ENCODE peak calls at places on chromosomes 16 and 17, in seven cellular contexts. N is activated naive CD8-positive, alpha-beta T cell treated with anti-CD3 and anti-CD28 coated beads, Interleukin-2, amount 50 U/mL, for 24 hours; I is gastrocnemius medialis; E is M059J; S is cardiac septum; A is Panc1; X is A549. P is an unnamed sample.

GRCh38 chr16:85564277-85565051 is 48.7 kb upstream of the GSE1 start:
- DNase-seq in A (no peak), N (peak; percentile 75), E (no peak), I (peak; percentile 67), S (no peak), X (peak; percentile 38), P (no peak)

GRCh38 chr16:648071-648785 is 937 bp upstream of the WDR90 start:
- DNase-seq in I (no peak), E (no peak), N (peak; percentile 75), A (no peak), S (no peak), X (peak; percentile 54), P (peak; percentile 80)

GRCh38 chr17:81996757-81997441 is 19.5 kb downstream of the ASPSCR1 start:
- DNase-seq in E (no peak), N (no peak), X (no peak), S (no peak), I (no peak), A (no peak), P (no peak)

GRCh38 chr17:75010683-75011406 is 1.6 kb upstream of the MRPL58 start:
- DNase-seq in N (no peak), X (peak; percentile 64), I (no peak), S (no peak), A (no peak), E (peak; percentile 89), P (no peak)

GRCh38 chr17:64040201-64040600 is 19.8 kb upstream of the ICAM2 start:
- DNase-seq in A (no peak), E (no peak), S (no peak), I (no peak), N (no peak), X (no peak), P (no peak)

GRCh38 chr17:81438024-81438664 is 42.9 kb downstream of the BAHCC1 start:
- DNase-seq in S (no peak), X (no peak), A (no peak), E (no peak), I (no peak), N (no peak), P (no peak)

GRCh38 chr16:16036359-16036792 is 87.0 kb downstream of the ABCC1 start:
- DNase-seq in X (no peak), S (no peak), N (no peak), E (no peak), A (no peak), I (no peak), P (no peak)

GRCh38 chr17:18257268-18257681 is 1.3 kb downstream of the FLII start:
- DNase-seq in X (no peak), E (peak; percentile 60), S (no peak), N (peak; percentile 34), I (no peak), A (no peak), P (no peak)

GRCh38 chr16:15708096-15708495 is 58.1 kb downstream of the NDE1 start:
- DNase-seq in S (no peak), N (no peak), X (no peak), I (no peak), A (no peak), E (no peak), P (no peak)

GRCh38 chr17:45050680-45051059 is 762 bp downstream of the DCAKD start:
- DNase-seq in I (no peak), E (peak; percentile 47), N (peak; percentile 61), S (no peak), X (peak; percentile 37), A (no peak), P (peak; percentile 18)

GRCh38 chr17:69441179-69441578 is 26.7 kb downstream of the MAP2K6 start:
- DNase-seq in A (no peak), S (no peak), I (no peak), N (no peak), X (no peak), E (no peak), P (no peak)

GRCh38 chr17:40371261-40371929 is 6.9 kb upstream of the GJD3 start:
- DNase-seq in N (no peak), S (no peak), A (no peak), I (no peak), E (no peak), X (peak; percentile 70), P (no peak)

GRCh38 chr17:4735825-4736651 is 3.6 kb upstream of the ZMYND15 start:
- DNase-seq in E (no peak), N (no peak), I (no peak), S (no peak), X (no peak), A (no peak), P (no peak)

GRCh38 chr17:21394265-21394664 is 18.1 kb downstream of the KCNJ12 start:
- DNase-seq in X (peak; percentile 73), A (peak; percentile 55), I (no peak), S (no peak), E (peak; percentile 20), N (no peak), P (peak; percentile 5)

GRCh38 chr17:66508896-66509843 is 206.8 kb downstream of the PRKCA start:
- DNase-seq in X (peak; percentile 97), I (no peak), E (peak; percentile 96), S (no peak), A (peak; percentile 60), N (peak; percentile 50), P (peak; percentile 93)

GRCh38 chr16:88769617-88770458 is 15.2 kb downstream of the PIEZO1 start:
- DNase-seq in A (no peak), N (peak; percentile 42), I (no peak), S (no peak), E (no peak), X (peak; percentile 54), P (peak; percentile 4)

GRCh38 chr17:76524598-76525512 is 12.7 kb downstream of the CYGB start:
- DNase-seq in I (no peak), X (peak; percentile 61), N (no peak), E (peak; percentile 27), A (no peak), S (peak; percentile 77), P (no peak)

GRCh38 chr17:16258916-16259315 is 41.9 kb downstream of the PIGL start:
- DNase-seq in I (peak; percentile 18), X (no peak), A (no peak), S (no peak), E (no peak), N (no peak), P (no peak)

GRCh38 chr17:18026408-18026776 is 12.6 kb downstream of the ATPAF2 start:
- DNase-seq in E (peak; percentile 97), S (no peak), X (no peak), A (no peak), I (peak; percentile 24), N (peak; percentile 14), P (no peak)

GRCh38 chr16:17070882-17071592 is 399.7 kb downstream of the XYLT1 start:
- DNase-seq in X (peak; percentile 6), I (no peak), N (peak; percentile 84), E (peak; percentile 13), S (no peak), A (no peak), P (no peak)

GRCh38 chr17:10059684-10060211 is 138.7 kb downstream of the GAS7 start:
- DNase-seq in S (peak; percentile 74), I (no peak), A (no peak), N (no peak), X (no peak), E (peak; percentile 18), P (no peak)

GRCh38 chr17:5780476-5780875 is 196.2 kb upstream of the NLRP1 start:
- DNase-seq in A (no peak), E (peak; percentile 72), X (no peak), N (no peak), S (no peak), I (no peak), P (no peak)

GRCh38 chr16:88424536-88425230 is 28.4 kb upstream of the ZFPM1 start:
- DNase-seq in S (no peak), N (no peak), X (no peak), E (peak; percentile 19), A (no peak), I (no peak), P (no peak)

GRCh38 chr17:8831234-8831849 is 32.2 kb upstream of the MFSD6L start:
- DNase-seq in A (no peak), X (no peak), S (no peak), N (no peak), I (no peak), E (no peak), P (no peak)

GRCh38 chr17:3033741-3034577 is 29.4 kb downstream of the OR1D5 start:
- DNase-seq in N (no peak), E (no peak), S (no peak), X (no peak), A (no peak), I (no peak), P (no peak)

GRCh38 chr16:57886427-57886826 is 84.1 kb upstream of the KIFC3 start:
- DNase-seq in A (no peak), E (no peak), I (no peak), X (no peak), S (no peak), N (no peak), P (no peak)

GRCh38 chr16:533391-534088 is 6.0 kb downstream of the CAPN15 start:
- DNase-seq in E (no peak), N (no peak), S (no peak), I (no peak), X (no peak), A (no peak), P (peak; percentile 30)

GRCh38 chr16:84461029-84461415 is 43.4 kb downstream of the MEAK7 start:
- DNase-seq in X (no peak), E (no peak), S (peak; percentile 9), A (no peak), N (no peak), I (no peak), P (no peak)

GRCh38 chr16:66459878-66460277 is 32.8 kb downstream of the BEAN1 start:
- DNase-seq in E (no peak), S (peak; percentile 38), A (no peak), I (no peak), N (no peak), X (no peak), P (no peak)

GRCh38 chr16:82033006-82033405 is 2.0 kb upstream of the HSD17B2 start:
- DNase-seq in S (no peak), X (no peak), I (no peak), N (no peak), E (no peak), A (no peak), P (no peak)

GRCh38 chr17:73281926-73282325 is 20.2 kb upstream of the CPSF4L start:
- DNase-seq in A (no peak), E (no peak), X (no peak), S (no peak), N (no peak), I (no peak), P (no peak)

GRCh38 chr17:4394208-4395110 is 28.0 kb upstream of the UBE2G1 start:
- DNase-seq in S (no peak), A (no peak), E (peak; percentile 78), X (no peak), I (no peak), N (no peak), P (no peak)

GRCh38 chr16:24834459-24835335 is 11.1 kb upstream of the SLC5A11 start:
- DNase-seq in S (no peak), A (no peak), E (peak; percentile 65), X (peak; percentile 76), I (no peak), N (no peak), P (peak; percentile 47)

GRCh38 chr16:4471869-4472268 is 2.6 kb downstream of the NMRAL1 start:
- DNase-seq in A (no peak), I (no peak), X (no peak), N (no peak), E (no peak), S (no peak), P (no peak)

GRCh38 chr16:55737318-55737717 is 81.5 kb downstream of the SLC6A2 start:
- DNase-seq in E (no peak), N (no peak), A (no peak), S (no peak), I (no peak), X (no peak), P (no peak)

GRCh38 chr16:4944333-4945281 is 7.7 kb upstream of the PPL start:
- DNase-seq in A (peak; percentile 84), N (peak; percentile 17), I (peak; percentile 67), X (peak; percentile 94), E (peak; percentile 99), S (peak; percentile 91), P (peak; percentile 92)

GRCh38 chr16:7602424-7602935 is 269.8 kb downstream of the RBFOX1 start:
- DNase-seq in E (no peak), N (no peak), A (no peak), X (no peak), I (no peak), S (no peak), P (no peak)

GRCh38 chr17:45149669-45150603 is 1.7 kb downstream of the HEXIM1 start:
- DNase-seq in X (peak; percentile 72), S (peak; percentile 84), N (peak; percentile 51), I (peak; percentile 62), E (peak; percentile 64), A (no peak), P (no peak)